ENCODE peak calls at places on chromosome 7, in six cellular contexts. One of them, this sample, is unnamed.
A peak's percentile ranks its signal among the peaks of the same experiment; 100 is the strongest.

GRCh38 chr7:51633596-51633995 is 317.0 kb upstream of the COBL start:
- DNase-seq in PC-3: no peak
- DNase-seq in ovary: no peak
- DNase-seq in PC-9: no peak
- DNase-seq in esophagus squamous epithelium: no peak
- DNase-seq in tibial nerve: no peak
- DNase-seq in this sample: no peak

GRCh38 chr7:141288626-141289025 is 214.8 kb downstream of the TMEM178B start:
- DNase-seq in PC-3: no peak
- DNase-seq in ovary: no peak
- DNase-seq in tibial nerve: no peak
- DNase-seq in PC-9: no peak
- DNase-seq in esophagus squamous epithelium: no peak
- DNase-seq in this sample: no peak

GRCh38 chr7:55087521-55087961 is 68.7 kb downstream of the EGFR start:
- DNase-seq in tibial nerve: no peak
- DNase-seq in esophagus squamous epithelium: no peak
- DNase-seq in PC-3: no peak
- DNase-seq in ovary: no peak
- DNase-seq in PC-9: no peak
- DNase-seq in this sample: no peak

GRCh38 chr7:132368246-132368900 is 207.9 kb downstream of the PLXNA4 start:
- DNase-seq in esophagus squamous epithelium: no peak
- DNase-seq in PC-3: no peak
- DNase-seq in ovary: no peak
- DNase-seq in PC-9: no peak
- DNase-seq in tibial nerve: no peak
- DNase-seq in this sample: no peak

GRCh38 chr7:14900051-14900450 is 2.5 kb downstream of the DGKB start:
- DNase-seq in PC-9: no peak
- DNase-seq in tibial nerve: no peak
- DNase-seq in PC-3: peak; percentile 49
- DNase-seq in ovary: no peak
- DNase-seq in esophagus squamous epithelium: no peak
- DNase-seq in this sample: no peak

GRCh38 chr7:421056-421991 is 98.3 kb downstream of the PDGFA start:
- DNase-seq in tibial nerve: no peak
- DNase-seq in ovary: no peak
- DNase-seq in PC-3: no peak
- DNase-seq in PC-9: no peak
- DNase-seq in esophagus squamous epithelium: no peak
- DNase-seq in this sample: no peak

GRCh38 chr7:39621261-39621660 is 2.1 kb upstream of the RALA start:
- DNase-seq in esophagus squamous epithelium: no peak
- DNase-seq in PC-3: peak; percentile 83
- DNase-seq in PC-9: no peak
- DNase-seq in tibial nerve: no peak
- DNase-seq in ovary: no peak
- DNase-seq in this sample: peak; percentile 74

GRCh38 chr7:81327873-81328272 is 409.0 kb upstream of the SEMA3C start:
- DNase-seq in tibial nerve: no peak
- DNase-seq in PC-9: no peak
- DNase-seq in PC-3: no peak
- DNase-seq in esophagus squamous epithelium: no peak
- DNase-seq in ovary: no peak
- DNase-seq in this sample: no peak

GRCh38 chr7:159006610-159007130 is 138.0 kb downstream of the VIPR2 start:
- DNase-seq in esophagus squamous epithelium: no peak
- DNase-seq in tibial nerve: no peak
- DNase-seq in ovary: no peak
- DNase-seq in PC-3: peak; percentile 12
- DNase-seq in PC-9: no peak
- DNase-seq in this sample: no peak

GRCh38 chr7:36278069-36278766 is 111.4 kb upstream of the ANLN start:
- DNase-seq in esophagus squamous epithelium: no peak
- DNase-seq in PC-9: no peak
- DNase-seq in tibial nerve: no peak
- DNase-seq in ovary: no peak
- DNase-seq in PC-3: no peak
- DNase-seq in this sample: no peak

DNA sequence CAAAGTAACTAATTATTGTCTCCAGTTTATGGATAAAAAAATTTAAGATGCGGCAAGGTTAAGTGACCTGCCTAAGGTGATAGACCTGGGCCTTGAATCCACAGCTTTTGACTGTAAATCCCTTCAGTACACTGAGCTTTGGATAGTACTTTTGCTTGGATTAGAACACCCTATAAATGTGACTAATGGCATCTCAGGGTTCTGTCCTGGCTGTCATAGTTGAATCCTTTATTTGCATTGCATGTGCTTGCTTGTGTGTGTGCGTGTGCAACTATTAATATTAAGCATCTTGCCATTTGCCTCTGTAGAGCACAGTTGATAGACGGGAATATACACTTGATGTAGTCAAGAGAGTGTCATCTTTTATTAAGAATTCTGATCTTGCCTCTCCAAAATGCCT is 228.0 kb downstream of the AUTS2 start:
- DNase-seq in esophagus squamous epithelium: no peak
- DNase-seq in PC-3: no peak
- DNase-seq in tibial nerve: no peak
- DNase-seq in ovary: no peak
- DNase-seq in PC-9: no peak
- DNase-seq in this sample: no peak
- H3K27ac ChIP-seq in esophagus squamous epithelium: no peak overlapping the region
- H3K27ac ChIP-seq in PC-3: no peak overlapping the region
- H3K27ac ChIP-seq in tibial nerve: no peak overlapping the region
- H3K27ac ChIP-seq in ovary: no peak overlapping the region
- H3K27ac ChIP-seq in PC-9: no peak overlapping the region
- H3K27ac ChIP-seq in this sample: no peak overlapping the region

DNA sequence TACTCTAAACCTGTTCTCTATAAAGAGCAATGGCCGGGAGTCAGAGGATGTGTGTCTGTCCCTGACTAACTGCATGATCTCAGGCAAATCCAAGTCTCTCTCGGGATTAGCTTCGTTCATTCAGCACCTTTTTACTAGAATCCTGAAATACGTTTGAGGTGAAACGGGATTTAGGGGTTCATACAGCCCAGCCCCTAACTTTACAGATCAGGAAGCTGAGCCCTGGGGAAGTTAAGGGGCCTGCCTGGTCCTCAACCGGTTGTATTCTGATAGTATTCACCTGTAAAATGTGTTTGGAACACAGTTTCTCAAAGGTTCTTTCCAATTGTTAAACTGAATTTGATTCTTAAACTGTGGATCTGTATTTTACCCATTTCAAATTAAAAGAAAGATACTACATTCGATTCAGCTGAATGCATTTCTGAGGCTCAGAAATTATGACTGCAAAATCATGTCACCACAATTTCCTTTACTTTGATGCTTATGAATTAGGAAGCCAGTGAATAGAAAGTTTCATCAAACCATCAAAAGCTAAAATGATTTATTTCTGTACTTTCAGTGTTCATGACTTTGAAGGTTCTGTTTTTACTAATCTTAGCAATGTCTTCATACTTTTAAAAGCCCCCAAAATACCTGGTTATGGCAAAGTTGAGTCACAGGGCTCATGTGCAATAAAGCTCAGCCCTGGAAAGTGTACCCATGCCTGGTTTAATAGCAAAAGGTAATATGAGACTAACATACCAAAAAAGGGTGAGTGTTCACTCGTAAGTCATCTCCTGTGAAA is 28.9 kb upstream of the EZH2 start:
- DNase-seq in PC-9: no peak
- DNase-seq in ovary: no peak
- DNase-seq in PC-3: peak; percentile 67
- DNase-seq in esophagus squamous epithelium: no peak
- DNase-seq in tibial nerve: no peak
- DNase-seq in this sample: no peak
- TF ChIP-seq CTCF in PC-9: no peak
- TF ChIP-seq CTCF in ovary: no peak
- TF ChIP-seq CTCF in PC-3: no peak
- TF ChIP-seq CTCF in esophagus squamous epithelium: no peak
- TF ChIP-seq CTCF in tibial nerve: no peak
- TF ChIP-seq CTCF in this sample: no peak

GRCh38 chr7:44158060-44158872 is 17.1 kb upstream of the MYL7 start:
- DNase-seq in tibial nerve: no peak
- DNase-seq in PC-3: no peak
- DNase-seq in ovary: no peak
- DNase-seq in PC-9: no peak
- DNase-seq in esophagus squamous epithelium: no peak
- DNase-seq in this sample: no peak
- H3K27ac ChIP-seq in tibial nerve: no peak overlapping the region
- H3K27ac ChIP-seq in PC-3: no peak overlapping the region
- H3K27ac ChIP-seq in ovary: no peak overlapping the region
- H3K27ac ChIP-seq in PC-9: no peak overlapping the region
- H3K27ac ChIP-seq in esophagus squamous epithelium: no peak overlapping the region
- H3K27ac ChIP-seq in this sample: no peak overlapping the region

GRCh38 chr7:31785081-31785480 is 98.1 kb downstream of the PPP1R17 start:
- DNase-seq in PC-3: no peak
- DNase-seq in ovary: no peak
- DNase-seq in PC-9: no peak
- DNase-seq in tibial nerve: no peak
- DNase-seq in esophagus squamous epithelium: no peak
- DNase-seq in this sample: no peak

GRCh38 chr7:31791881-31792280 is 104.9 kb downstream of the PPP1R17 start:
- DNase-seq in esophagus squamous epithelium: no peak
- DNase-seq in PC-9: no peak
- DNase-seq in tibial nerve: no peak
- DNase-seq in ovary: no peak
- DNase-seq in PC-3: no peak
- DNase-seq in this sample: no peak

GRCh38 chr7:31783221-31783620 is 96.2 kb downstream of the PPP1R17 start:
- DNase-seq in tibial nerve: no peak
- DNase-seq in PC-3: no peak
- DNase-seq in ovary: no peak
- DNase-seq in PC-9: no peak
- DNase-seq in esophagus squamous epithelium: no peak
- DNase-seq in this sample: no peak

GRCh38 chr7:31788891-31789680 is 102.1 kb downstream of the PPP1R17 start:
- DNase-seq in esophagus squamous epithelium: no peak
- DNase-seq in PC-3: no peak
- DNase-seq in tibial nerve: no peak
- DNase-seq in ovary: no peak
- DNase-seq in PC-9: no peak
- DNase-seq in this sample: no peak

DNA sequence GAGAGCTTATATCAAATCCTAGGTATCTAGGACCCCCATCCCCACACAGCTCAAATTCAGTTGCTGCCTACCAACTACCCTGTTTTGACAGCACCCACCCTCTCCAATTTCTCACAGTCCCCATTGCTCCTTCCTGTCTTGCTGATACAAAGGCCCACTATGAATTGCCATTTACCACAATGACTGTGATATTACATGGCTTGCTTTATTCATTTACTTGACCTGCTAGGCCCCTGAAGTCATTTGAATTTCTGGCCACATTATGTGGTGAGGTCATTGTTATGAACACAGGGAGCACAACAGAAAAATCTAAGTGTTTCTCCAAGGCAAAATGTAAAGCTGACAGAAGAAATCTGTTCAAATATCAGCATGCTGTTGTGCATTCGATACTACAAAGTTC is 101.4 kb downstream of the PPP1R17 start:
- DNase-seq in PC-9: no peak
- DNase-seq in esophagus squamous epithelium: no peak
- DNase-seq in ovary: no peak
- DNase-seq in PC-3: no peak
- DNase-seq in tibial nerve: no peak
- DNase-seq in this sample: no peak
- TF ChIP-seq CTCF in PC-9: no peak
- TF ChIP-seq CTCF in esophagus squamous epithelium: no peak
- TF ChIP-seq CTCF in ovary: no peak
- TF ChIP-seq CTCF in PC-3: no peak
- TF ChIP-seq CTCF in tibial nerve: no peak
- TF ChIP-seq CTCF in this sample: no peak

GRCh38 chr7:138024334-138024691 is 22.4 kb upstream of the CREB3L2 start:
- DNase-seq in ovary: no peak
- DNase-seq in tibial nerve: no peak
- DNase-seq in PC-9: no peak
- DNase-seq in PC-3: no peak
- DNase-seq in esophagus squamous epithelium: no peak
- DNase-seq in this sample: no peak
- H3K27ac ChIP-seq in ovary: no peak overlapping the region
- H3K27ac ChIP-seq in tibial nerve: no peak overlapping the region
- H3K27ac ChIP-seq in PC-9: no peak overlapping the region
- H3K27ac ChIP-seq in PC-3: no peak overlapping the region
- H3K27ac ChIP-seq in esophagus squamous epithelium: no peak overlapping the region
- H3K27ac ChIP-seq in this sample: no peak overlapping the region

GRCh38 chr7:157555308-157555707 is 218.5 kb downstream of the DNAJB6 start:
- DNase-seq in esophagus squamous epithelium: no peak
- DNase-seq in ovary: no peak
- DNase-seq in tibial nerve: no peak
- DNase-seq in PC-3: peak; percentile 94
- DNase-seq in PC-9: no peak
- DNase-seq in this sample: no peak
- TF ChIP-seq CTCF in esophagus squamous epithelium: no peak
- TF ChIP-seq CTCF in ovary: no peak
- TF ChIP-seq CTCF in tibial nerve: no peak
- TF ChIP-seq CTCF in PC-3: no peak
- TF ChIP-seq CTCF in PC-9: no peak
- TF ChIP-seq CTCF in this sample: no peak

GRCh38 chr7:151465169-151465568 is 25.2 kb upstream of the CRYGN start:
- DNase-seq in ovary: no peak
- DNase-seq in PC-3: no peak
- DNase-seq in tibial nerve: no peak
- DNase-seq in PC-9: no peak
- DNase-seq in esophagus squamous epithelium: no peak
- DNase-seq in this sample: no peak
- H3K27ac ChIP-seq in ovary: no peak overlapping the region
- H3K27ac ChIP-seq in PC-3: no peak overlapping the region
- H3K27ac ChIP-seq in tibial nerve: no peak overlapping the region
- H3K27ac ChIP-seq in PC-9: no peak overlapping the region
- H3K27ac ChIP-seq in esophagus squamous epithelium: no peak overlapping the region
- H3K27ac ChIP-seq in this sample: no peak overlapping the region

DNA sequence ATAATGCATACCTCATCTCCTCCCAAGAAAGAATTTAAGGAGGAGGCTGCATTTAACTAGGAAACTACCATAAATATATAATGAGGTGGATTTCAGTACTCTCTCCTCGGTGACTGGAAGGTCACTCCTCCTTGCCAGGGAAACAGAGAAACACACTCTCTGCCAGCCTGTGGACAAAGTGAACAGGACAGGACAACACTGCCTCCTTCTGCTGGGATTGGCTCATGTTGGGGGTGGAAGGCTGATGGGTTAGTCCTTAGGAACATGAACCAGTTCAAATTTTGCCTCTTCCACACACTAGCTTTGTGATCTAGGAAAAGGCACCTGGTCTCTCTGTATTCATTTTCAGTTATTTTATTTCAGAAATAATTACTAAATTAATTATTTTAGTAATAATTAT is 50.6 kb upstream of the STEAP4 start:
- DNase-seq in ovary: no peak
- DNase-seq in tibial nerve: no peak
- DNase-seq in esophagus squamous epithelium: no peak
- DNase-seq in PC-9: peak; percentile 33
- DNase-seq in PC-3: peak; percentile 63
- DNase-seq in this sample: no peak
- TF ChIP-seq CTCF in ovary: no peak
- TF ChIP-seq CTCF in tibial nerve: no peak
- TF ChIP-seq CTCF in esophagus squamous epithelium: peak; percentile 51
- TF ChIP-seq CTCF in PC-9: peak; percentile 50
- TF ChIP-seq CTCF in PC-3: peak; percentile 56
- TF ChIP-seq CTCF in this sample: no peak